ENCODE peak calls at places on chromosomes 4 and X, in five cellular contexts. B is uterus, S is WERI-Rb-1, A is mesenchymal stem cell, L is tibial artery. D is an unnamed sample.

GRCh38 chrX:138487866-138488265 is 223.7 kb downstream of the FGF13 start:
- DNase-seq in A (no peak), B (no peak), L (no peak), S (no peak), D (no peak)

GRCh38 chr4:181147421-181147951 is 1095.7 kb upstream of the TENM3 start:
- DNase-seq in S (no peak), B (no peak), A (no peak), L (no peak), D (no peak)

GRCh38 chrX:56790778-56791177 is 61.7 kb downstream of the NBDY start:
- DNase-seq in L (no peak), B (no peak), A (no peak), S (no peak), D (no peak)

GRCh38 chr4:2652415-2653155 is 103.6 kb downstream of the TNIP2 start:
- DNase-seq in B (no peak), L (no peak), A (no peak), S (no peak), D (no peak)

GRCh38 chr4:70559216-70559830 is 32.7 kb upstream of the AMBN start:
- DNase-seq in B (peak; percentile 21), L (peak; percentile 47), A (peak; percentile 43), S (peak; percentile 61), D (no peak)

GRCh38 chrX:6681469-6681868 is 146.6 kb upstream of the VCX3A start:
- DNase-seq in A (no peak), B (no peak), S (no peak), L (no peak), D (no peak)

GRCh38 chr4:94414907-94415306 is 36.8 kb upstream of the PDLIM5 start:
- DNase-seq in L (no peak), S (no peak), A (no peak), B (no peak), D (no peak)

GRCh38 chr4:42442601-42443000 is 45.3 kb downstream of the SHISA3 start:
- DNase-seq in L (no peak), S (no peak), B (no peak), A (no peak), D (no peak)

GRCh38 chr4:86055898-86056297 is 304.0 kb downstream of the MAPK10 start:
- DNase-seq in A (peak; percentile 8), B (no peak), L (no peak), S (no peak), D (no peak)

GRCh38 chr4:94961420-94961819 is 203.7 kb downstream of the BMPR1B start:
- DNase-seq in L (no peak), S (no peak), B (no peak), A (no peak), D (no peak)

GRCh38 chrX:12360389-12360788 is 222.1 kb downstream of the FRMPD4 start:
- DNase-seq in S (no peak), L (no peak), B (no peak), A (peak; percentile 6), D (no peak)

GRCh38 chrX:18996536-18996935 is 12.6 kb upstream of the PHKA2 start:
- DNase-seq in S (no peak), A (no peak), B (no peak), L (no peak), D (no peak)

GRCh38 chr4:165555302-165555701 is 176.5 kb downstream of the CPE start:
- DNase-seq in A (no peak), L (no peak), B (no peak), S (no peak), D (no peak)

GRCh38 chr4:2051086-2051485 is 8.0 kb upstream of the NAT8L start:
- DNase-seq in A (no peak), L (peak; percentile 3), B (no peak), S (no peak), D (no peak)

GRCh38 chr4:76881375-76881774 is 16.6 kb downstream of the SOWAHB start:
- DNase-seq in S (no peak), B (no peak), L (no peak), A (no peak), D (no peak)

GRCh38 chr4:83255584-83255983 is 29.0 kb downstream of the COQ2 start:
- DNase-seq in A (peak; percentile 86), B (no peak), L (no peak), S (no peak), D (no peak)

GRCh38 chr4:3441501-3442459 is at the start of gene HGFAC:
- DNase-seq in S (no peak), A (no peak), L (no peak), B (no peak), D (no peak)

GRCh38 chr4:8303485-8304281 is 34.1 kb downstream of the HTRA3 start:
- DNase-seq in L (no peak), A (peak; percentile 90), S (peak; percentile 4), B (peak; percentile 11), D (peak; percentile 5)

GRCh38 chr4:73828945-73829344 is 7.5 kb upstream of the CXCL6 start:
- DNase-seq in L (no peak), A (no peak), S (no peak), B (no peak), D (no peak)

GRCh38 chr4:41216294-41217019 is 2.1 kb upstream of the APBB2 start:
- DNase-seq in L (peak; percentile 40), S (peak; percentile 94), B (peak; percentile 78), A (peak; percentile 83), D (peak; percentile 61)

GRCh38 chrX:144683247-144683646 is 564.1 kb upstream of the SPANXN1 start:
- DNase-seq in S (no peak), A (no peak), B (no peak), L (no peak), D (no peak)

GRCh38 chr4:120730777-120731320 is 191.7 kb downstream of the PRDM5 start:
- DNase-seq in L (no peak), S (no peak), B (no peak), A (no peak), D (no peak)

GRCh38 chrX:16429391-16429790 is 220.6 kb upstream of the S100G start:
- DNase-seq in L (no peak), S (no peak), B (no peak), A (no peak), D (no peak)

GRCh38 chrX:1385251-1385794 is 6.6 kb downstream of the SLC25A6 start:
- DNase-seq in L (no peak), B (no peak), S (no peak), A (no peak), D (no peak)

GRCh38 chr4:118284169-118284568 is 68.6 kb downstream of the PRSS12 start:
- DNase-seq in L (no peak), S (no peak), B (no peak), A (no peak), D (no peak)

GRCh38 chr4:22091351-22091731 is 142.8 kb upstream of the KCNIP4 start:
- DNase-seq in S (no peak), A (no peak), B (no peak), L (no peak), D (no peak)

GRCh38 chr4:48173055-48173991 is 39.3 kb upstream of the TXK start:
- DNase-seq in L (no peak), B (peak; percentile 16), A (peak; percentile 89), S (no peak), D (no peak)

GRCh38 chr4:128241425-128241913 is 46.1 kb downstream of the PGRMC2 start:
- DNase-seq in B (no peak), L (no peak), A (peak; percentile 92), S (no peak), D (no peak)

GRCh38 chr4:48254381-48255072 is 15.1 kb downstream of the TEC start:
- DNase-seq in B (no peak), L (no peak), S (no peak), A (no peak), D (peak; percentile 22)

GRCh38 chrX:81291996-81292395 is 90.1 kb downstream of the SH3BGRL start:
- DNase-seq in B (no peak), L (no peak), A (no peak), S (no peak), D (no peak)

GRCh38 chrX:6852121-6852520 is 295.4 kb upstream of the STS start:
- DNase-seq in B (no peak), A (no peak), S (no peak), L (no peak), D (no peak)

GRCh38 chrX:124634363-124634762 is 288.0 kb downstream of the SH2D1A start:
- DNase-seq in S (no peak), A (no peak), L (no peak), B (no peak), D (no peak)

GRCh38 chrX:123254457-123254856 is 70.4 kb downstream of the GRIA3 start:
- DNase-seq in L (no peak), A (no peak), B (no peak), S (no peak), D (no peak)

GRCh38 chrX:40471965-40472648 is 108.7 kb upstream of the ATP6AP2 start:
- DNase-seq in L (no peak), S (peak; percentile 71), A (peak; percentile 88), B (peak; percentile 26), D (no peak)
- H3K27ac ChIP-seq in L (no peak overlapping the region), S (peak overlapping the region; percentile 41), A (peak overlapping the region; percentile 74), B (peak overlapping the region; percentile 15), D (no peak overlapping the region)

GRCh38 chr4:145155268-145155870 is 25.0 kb downstream of the OTUD4 start:
- DNase-seq in A (no peak), B (no peak), L (no peak), S (no peak), D (no peak)
- H3K9me3 ChIP-seq in A (no peaks in the 10 kb centered on the region), B (no peaks in the 10 kb centered on the region), L (no peaks in the 10 kb centered on the region), S (no peaks in the 10 kb centered on the region), D (no peaks in the 10 kb centered on the region)

GRCh38 chr4:113222431-113222979 is 173.1 kb downstream of the ANK2 start:
- DNase-seq in A (peak; percentile 59), S (no peak), B (no peak), L (no peak), D (no peak)

GRCh38 chr4:113223001-113223400 is 173.5 kb downstream of the ANK2 start:
- DNase-seq in A (peak; percentile 31), L (no peak), B (no peak), S (no peak), D (no peak)

DNA sequence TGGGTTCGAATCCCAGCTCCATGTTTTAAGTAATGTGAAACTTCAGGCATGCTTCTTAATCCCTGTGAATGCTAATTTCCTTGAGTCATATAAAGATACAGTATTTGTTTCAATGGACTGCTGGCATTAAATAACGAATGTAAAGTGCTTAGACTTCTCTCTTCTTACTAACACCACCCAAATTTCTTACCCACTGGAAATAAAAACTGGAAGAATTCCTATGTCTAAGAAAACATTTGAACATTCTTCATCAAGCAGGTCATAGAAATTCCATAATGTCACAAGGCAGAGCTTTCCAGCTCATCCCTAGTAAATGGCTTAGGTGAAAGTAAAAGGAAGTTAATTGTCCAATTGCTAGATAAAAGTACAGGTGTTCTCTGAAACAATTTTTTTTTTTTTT is 172.6 kb downstream of the ANK2 start:
- DNase-seq in L (no peak), A (peak; percentile 18), B (no peak), S (no peak), D (no peak)
- H3K27ac ChIP-seq in L (no peak overlapping the region), A (peak overlapping the region; percentile 85), B (no peak overlapping the region), S (no peak overlapping the region), D (no peak overlapping the region)

GRCh38 chr4:152808670-152809069 is 28.9 kb downstream of the ARFIP1 start:
- DNase-seq in S (no peak), B (no peak), L (no peak), A (no peak), D (no peak)

GRCh38 chr4:152815078-152815477 is 35.3 kb downstream of the ARFIP1 start:
- DNase-seq in L (no peak), B (no peak), S (no peak), A (peak; percentile 42), D (no peak)

GRCh38 chr4:152806492-152807125 is 26.9 kb downstream of the ARFIP1 start:
- DNase-seq in S (no peak), B (no peak), L (no peak), A (peak; percentile 28), D (no peak)

GRCh38 chr4:152807294-152807829 is 27.6 kb downstream of the ARFIP1 start:
- DNase-seq in B (no peak), A (peak; percentile 60), L (no peak), S (no peak), D (no peak)

GRCh38 chr4:152810715-152811287 is 31.0 kb downstream of the ARFIP1 start:
- DNase-seq in S (no peak), A (no peak), B (no peak), L (no peak), D (no peak)
- H3K9me3 ChIP-seq in S (peaks cover 3% of the 10 kb centered on the region), A (peaks cover 17% of the 10 kb centered on the region), B (no peaks in the 10 kb centered on the region), L (no peaks in the 10 kb centered on the region), D (peaks cover 16% of the 10 kb centered on the region)

D was measured in left ventricle myocardium inferior.